ENCODE peak calls at places on chromosomes 4 and X, in six cellular contexts. H, C, S, Y, B and F are unnamed samples.

GRCh38 chrX:116873678-116874077 is 410.9 kb upstream of the CT83 start:
- DNase-seq in H (no peak), C (no peak), S (no peak), Y (no peak), B (peak; percentile 80), F (no peak)

GRCh38 chr4:88021824-88022223 is 14.4 kb downstream of the PKD2 start:
- DNase-seq in H (no peak), C (no peak), S (no peak), Y (no peak), B (no peak), F (no peak)

GRCh38 chrX:112786076-112786475 is 54.6 kb downstream of the AMOT start:
- DNase-seq in H (no peak), C (no peak), S (no peak), Y (no peak), B (no peak), F (no peak)

GRCh38 chrX:53073115-53073581 is 9.0 kb upstream of the TSPYL2 start:
- DNase-seq in H (no peak), C (no peak), S (no peak), Y (peak; percentile 20), B (no peak), F (no peak)

GRCh38 chr4:110624904-110625494 is 2.1 kb upstream of the PITX2 start:
- DNase-seq in H (no peak), C (no peak), S (no peak), Y (no peak), B (no peak), F (no peak)

GRCh38 chr4:80967346-80967745 is 63.2 kb upstream of the BMP3 start:
- DNase-seq in H (no peak), C (no peak), S (no peak), Y (no peak), B (no peak), F (no peak)

GRCh38 chrX:3320471-3321046 is 25.9 kb downstream of the MXRA5 start:
- DNase-seq in H (no peak), C (no peak), S (no peak), Y (no peak), B (no peak), F (no peak)

GRCh38 chr4:11876104-11876503 is 447.4 kb upstream of the HS3ST1 start:
- DNase-seq in H (no peak), C (no peak), S (no peak), Y (no peak), B (no peak), F (no peak)